ENCODE peak calls at places on chromosomes 13 and 19, in eight cellular contexts. C is activated T-helper 9 cell treated with anti-CD3 and anti-CD28 coated beads, Interleukin-2, amount 50 U/mL, for 16 hours; P is GM04503; G is HL-60; K is NCI-H1092; F is EL; X is H54; H is activated B cell treated with CpG ODN at 0.5 μM for 24 hours. Z is an unnamed sample.

GRCh38 chr13:81929988-81930387 is 1589.1 kb upstream of the SPRY2 start:
- DNase-seq in X (no peak), P (no peak), F (peak), G (no peak), K (peak), H (no peak), C (no peak), Z (peak)

GRCh38 chr19:16363133-16363851 is 38.7 kb downstream of the KLF2 start:
- DNase-seq in H (no peak), X (no peak), C (no peak), G (no peak), P (no peak), K (no peak), F (no peak), Z (peak)

GRCh38 chr13:48585456-48585840 is 52.6 kb upstream of the RCBTB2 start:
- DNase-seq in X (no peak), F (peak), G (no peak), K (peak), H (no peak), C (no peak), P (no peak), Z (peak)

GRCh38 chr13:53112522-53112921 is 83.9 kb downstream of the OLFM4 start:
- DNase-seq in G (peak), X (no peak), P (no peak), F (no peak), H (no peak), K (peak), C (no peak), Z (no peak)

GRCh38 chr19:37470216-37470615 is 1.1 kb downstream of the ZNF570 start:
- DNase-seq in K (no peak), F (no peak), H (no peak), P (no peak), C (no peak), G (no peak), X (no peak), Z (no peak)

GRCh38 chr13:28421674-28422410 is 73.1 kb downstream of the FLT1 start:
- DNase-seq in H (no peak), G (peak), K (no peak), F (no peak), C (no peak), P (no peak), X (no peak), Z (no peak)

GRCh38 chr13:101965096-101965495 is 436.8 kb downstream of the FGF14 start:
- DNase-seq in P (no peak), X (no peak), C (no peak), H (no peak), K (no peak), G (no peak), F (no peak), Z (peak)

GRCh38 chr13:93293716-93294115 is 67.1 kb downstream of the GPC6 start:
- DNase-seq in F (no peak), C (no peak), K (no peak), P (no peak), H (no peak), G (no peak), X (no peak), Z (no peak)

GRCh38 chr19:7327802-7328201 is 20.9 kb upstream of the ARHGEF18 start:
- DNase-seq in X (no peak), K (no peak), C (no peak), H (no peak), F (no peak), G (no peak), P (no peak), Z (no peak)

GRCh38 chr19:18905058-18905456 is 9.1 kb upstream of the CERS1 start:
- DNase-seq in C (no peak), H (no peak), X (no peak), F (no peak), K (no peak), G (no peak), P (no peak), Z (no peak)

GRCh38 chr19:58330458-58330857 is 3.7 kb downstream of the ZSCAN22 start:
- DNase-seq in G (no peak), C (no peak), P (peak), H (no peak), K (no peak), F (peak), X (peak), Z (peak)

GRCh38 chr13:106151056-106151699 is 384.3 kb downstream of the EFNB2 start:
- DNase-seq in C (no peak), P (peak), F (peak), X (peak), H (no peak), G (no peak), K (no peak), Z (peak)

GRCh38 chr13:30718661-30719520 is 16.5 kb upstream of the ALOX5AP start:
- DNase-seq in G (peak), C (no peak), P (peak), X (peak), H (no peak), K (no peak), F (peak), Z (peak)

GRCh38 chr13:104310861-104311260 is 1244.6 kb upstream of the SLC10A2 start:
- DNase-seq in C (no peak), P (no peak), K (no peak), F (no peak), X (no peak), G (no peak), H (no peak), Z (peak)